ENCODE peak calls at places on chromosomes 2 and 18, in ten cellular contexts. One of them, this sample, is unnamed.

GRCh38 chr2:174120346-174120745 is 128.0 kb downstream of the OLA1 start:
- DNase-seq in non-pigmented ciliary epithelial cell: no peak
- DNase-seq in GM10248: no peak
- DNase-seq in pancreas: no peak
- DNase-seq in activated gamma-delta T cell treated with Interleukin-2 at 50 U/mL for 16 hours: no peak
- DNase-seq in iris pigment epithelial cell: peak
- DNase-seq in LHCN-M2: peak
- DNase-seq in memory B cell: no peak
- DNase-seq in activated CD8-positive, alpha-beta memory T cell treated with anti-CD3 and anti-CD28 coated beads, Interleukin-2, amount 50 U/mL, for 48 hours: no peak
- DNase-seq in HTR-8/SVneo: peak
- DNase-seq in this sample: no peak

GRCh38 chr18:39561136-39561535 is 1995.5 kb upstream of the CELF4 start:
- DNase-seq in pancreas: no peak
- DNase-seq in LHCN-M2: no peak
- DNase-seq in memory B cell: no peak
- DNase-seq in iris pigment epithelial cell: no peak
- DNase-seq in activated CD8-positive, alpha-beta memory T cell treated with anti-CD3 and anti-CD28 coated beads, Interleukin-2, amount 50 U/mL, for 48 hours: no peak
- DNase-seq in HTR-8/SVneo: no peak
- DNase-seq in non-pigmented ciliary epithelial cell: no peak
- DNase-seq in activated gamma-delta T cell treated with Interleukin-2 at 50 U/mL for 16 hours: no peak
- DNase-seq in GM10248: no peak
- DNase-seq in this sample: no peak

GRCh38 chr2:126971481-126972271 is 73.0 kb downstream of the TEX51 start:
- DNase-seq in LHCN-M2: peak
- DNase-seq in activated CD8-positive, alpha-beta memory T cell treated with anti-CD3 and anti-CD28 coated beads, Interleukin-2, amount 50 U/mL, for 48 hours: peak
- DNase-seq in HTR-8/SVneo: peak
- DNase-seq in non-pigmented ciliary epithelial cell: no peak
- DNase-seq in iris pigment epithelial cell: peak
- DNase-seq in GM10248: peak
- DNase-seq in pancreas: peak
- DNase-seq in activated gamma-delta T cell treated with Interleukin-2 at 50 U/mL for 16 hours: peak
- DNase-seq in memory B cell: peak
- DNase-seq in this sample: peak

GRCh38 chr18:44458777-44459176 is 221.9 kb upstream of the SETBP1 start:
- DNase-seq in memory B cell: no peak
- DNase-seq in activated gamma-delta T cell treated with Interleukin-2 at 50 U/mL for 16 hours: no peak
- DNase-seq in pancreas: no peak
- DNase-seq in activated CD8-positive, alpha-beta memory T cell treated with anti-CD3 and anti-CD28 coated beads, Interleukin-2, amount 50 U/mL, for 48 hours: no peak
- DNase-seq in HTR-8/SVneo: no peak
- DNase-seq in GM10248: no peak
- DNase-seq in LHCN-M2: peak
- DNase-seq in non-pigmented ciliary epithelial cell: peak
- DNase-seq in iris pigment epithelial cell: peak
- DNase-seq in this sample: no peak

GRCh38 chr2:37997629-37998028 is 72.5 kb downstream of the RMDN2 start:
- DNase-seq in GM10248: no peak
- DNase-seq in memory B cell: no peak
- DNase-seq in HTR-8/SVneo: no peak
- DNase-seq in iris pigment epithelial cell: peak
- DNase-seq in activated CD8-positive, alpha-beta memory T cell treated with anti-CD3 and anti-CD28 coated beads, Interleukin-2, amount 50 U/mL, for 48 hours: no peak
- DNase-seq in activated gamma-delta T cell treated with Interleukin-2 at 50 U/mL for 16 hours: no peak
- DNase-seq in LHCN-M2: no peak
- DNase-seq in pancreas: no peak
- DNase-seq in non-pigmented ciliary epithelial cell: no peak
- DNase-seq in this sample: no peak

GRCh38 chr2:239266779-239267410 is 133.9 kb downstream of the HDAC4 start:
- DNase-seq in GM10248: no peak
- DNase-seq in LHCN-M2: peak
- DNase-seq in activated gamma-delta T cell treated with Interleukin-2 at 50 U/mL for 16 hours: no peak
- DNase-seq in activated CD8-positive, alpha-beta memory T cell treated with anti-CD3 and anti-CD28 coated beads, Interleukin-2, amount 50 U/mL, for 48 hours: no peak
- DNase-seq in iris pigment epithelial cell: no peak
- DNase-seq in HTR-8/SVneo: no peak
- DNase-seq in non-pigmented ciliary epithelial cell: no peak
- DNase-seq in memory B cell: no peak
- DNase-seq in pancreas: peak
- DNase-seq in this sample: no peak

GRCh38 chr2:230473378-230473777 is 57.4 kb downstream of the SP100 start:
- DNase-seq in HTR-8/SVneo: no peak
- DNase-seq in activated gamma-delta T cell treated with Interleukin-2 at 50 U/mL for 16 hours: no peak
- DNase-seq in LHCN-M2: no peak
- DNase-seq in activated CD8-positive, alpha-beta memory T cell treated with anti-CD3 and anti-CD28 coated beads, Interleukin-2, amount 50 U/mL, for 48 hours: no peak
- DNase-seq in non-pigmented ciliary epithelial cell: no peak
- DNase-seq in GM10248: no peak
- DNase-seq in memory B cell: no peak
- DNase-seq in iris pigment epithelial cell: peak
- DNase-seq in pancreas: no peak
- DNase-seq in this sample: no peak

GRCh38 chr2:239196474-239197021 is 204.3 kb downstream of the HDAC4 start:
- DNase-seq in HTR-8/SVneo: no peak
- DNase-seq in pancreas: peak
- DNase-seq in LHCN-M2: no peak
- DNase-seq in iris pigment epithelial cell: no peak
- DNase-seq in memory B cell: no peak
- DNase-seq in non-pigmented ciliary epithelial cell: no peak
- DNase-seq in activated CD8-positive, alpha-beta memory T cell treated with anti-CD3 and anti-CD28 coated beads, Interleukin-2, amount 50 U/mL, for 48 hours: peak
- DNase-seq in activated gamma-delta T cell treated with Interleukin-2 at 50 U/mL for 16 hours: no peak
- DNase-seq in GM10248: no peak
- DNase-seq in this sample: peak

GRCh38 chr2:26033270-26033768 is 565 bp upstream of the RAB10 start:
- DNase-seq in activated gamma-delta T cell treated with Interleukin-2 at 50 U/mL for 16 hours: no peak
- DNase-seq in memory B cell: no peak
- DNase-seq in pancreas: no peak
- DNase-seq in HTR-8/SVneo: peak
- DNase-seq in iris pigment epithelial cell: peak
- DNase-seq in GM10248: peak
- DNase-seq in non-pigmented ciliary epithelial cell: no peak
- DNase-seq in LHCN-M2: peak
- DNase-seq in activated CD8-positive, alpha-beta memory T cell treated with anti-CD3 and anti-CD28 coated beads, Interleukin-2, amount 50 U/mL, for 48 hours: no peak
- DNase-seq in this sample: peak

GRCh38 chr2:119520696-119521436 is 3.4 kb downstream of the SCTR start:
- DNase-seq in LHCN-M2: no peak
- DNase-seq in activated CD8-positive, alpha-beta memory T cell treated with anti-CD3 and anti-CD28 coated beads, Interleukin-2, amount 50 U/mL, for 48 hours: no peak
- DNase-seq in GM10248: no peak
- DNase-seq in memory B cell: no peak
- DNase-seq in HTR-8/SVneo: no peak
- DNase-seq in activated gamma-delta T cell treated with Interleukin-2 at 50 U/mL for 16 hours: no peak
- DNase-seq in pancreas: no peak
- DNase-seq in iris pigment epithelial cell: no peak
- DNase-seq in non-pigmented ciliary epithelial cell: no peak
- DNase-seq in this sample: no peak

GRCh38 chr18:7457276-7457675 is 109.8 kb upstream of the PTPRM start:
- DNase-seq in non-pigmented ciliary epithelial cell: no peak
- DNase-seq in HTR-8/SVneo: no peak
- DNase-seq in memory B cell: no peak
- DNase-seq in LHCN-M2: no peak
- DNase-seq in activated CD8-positive, alpha-beta memory T cell treated with anti-CD3 and anti-CD28 coated beads, Interleukin-2, amount 50 U/mL, for 48 hours: no peak
- DNase-seq in iris pigment epithelial cell: no peak
- DNase-seq in activated gamma-delta T cell treated with Interleukin-2 at 50 U/mL for 16 hours: no peak
- DNase-seq in GM10248: no peak
- DNase-seq in pancreas: no peak
- DNase-seq in this sample: no peak

GRCh38 chr18:24063121-24063731 is 48.7 kb downstream of the TTC39C start:
- DNase-seq in memory B cell: no peak
- DNase-seq in activated CD8-positive, alpha-beta memory T cell treated with anti-CD3 and anti-CD28 coated beads, Interleukin-2, amount 50 U/mL, for 48 hours: no peak
- DNase-seq in iris pigment epithelial cell: peak
- DNase-seq in non-pigmented ciliary epithelial cell: peak
- DNase-seq in activated gamma-delta T cell treated with Interleukin-2 at 50 U/mL for 16 hours: no peak
- DNase-seq in GM10248: no peak
- DNase-seq in pancreas: no peak
- DNase-seq in LHCN-M2: peak
- DNase-seq in HTR-8/SVneo: peak
- DNase-seq in this sample: no peak

GRCh38 chr2:40844353-40845277 is 392.7 kb upstream of the SLC8A1 start:
- DNase-seq in non-pigmented ciliary epithelial cell: no peak
- DNase-seq in activated gamma-delta T cell treated with Interleukin-2 at 50 U/mL for 16 hours: no peak
- DNase-seq in LHCN-M2: no peak
- DNase-seq in GM10248: no peak
- DNase-seq in activated CD8-positive, alpha-beta memory T cell treated with anti-CD3 and anti-CD28 coated beads, Interleukin-2, amount 50 U/mL, for 48 hours: no peak
- DNase-seq in pancreas: no peak
- DNase-seq in iris pigment epithelial cell: no peak
- DNase-seq in HTR-8/SVneo: peak
- DNase-seq in memory B cell: no peak
- DNase-seq in this sample: no peak

GRCh38 chr2:63654959-63655358 is 66.2 kb downstream of the MDH1 start:
- DNase-seq in activated CD8-positive, alpha-beta memory T cell treated with anti-CD3 and anti-CD28 coated beads, Interleukin-2, amount 50 U/mL, for 48 hours: peak
- DNase-seq in iris pigment epithelial cell: peak
- DNase-seq in LHCN-M2: peak
- DNase-seq in HTR-8/SVneo: no peak
- DNase-seq in GM10248: peak
- DNase-seq in memory B cell: no peak
- DNase-seq in pancreas: no peak
- DNase-seq in non-pigmented ciliary epithelial cell: no peak
- DNase-seq in activated gamma-delta T cell treated with Interleukin-2 at 50 U/mL for 16 hours: no peak
- DNase-seq in this sample: no peak

GRCh38 chr2:112482309-112483046 is 522 bp downstream of the TTL start:
- DNase-seq in activated gamma-delta T cell treated with Interleukin-2 at 50 U/mL for 16 hours: peak
- DNase-seq in HTR-8/SVneo: peak
- DNase-seq in pancreas: peak
- DNase-seq in LHCN-M2: peak
- DNase-seq in memory B cell: peak
- DNase-seq in iris pigment epithelial cell: peak
- DNase-seq in non-pigmented ciliary epithelial cell: no peak
- DNase-seq in activated CD8-positive, alpha-beta memory T cell treated with anti-CD3 and anti-CD28 coated beads, Interleukin-2, amount 50 U/mL, for 48 hours: peak
- DNase-seq in GM10248: peak
- DNase-seq in this sample: peak

GRCh38 chr18:43271593-43272432 is 5.5 kb downstream of the SYT4 start:
- DNase-seq in memory B cell: peak
- DNase-seq in activated gamma-delta T cell treated with Interleukin-2 at 50 U/mL for 16 hours: no peak
- DNase-seq in pancreas: no peak
- DNase-seq in iris pigment epithelial cell: peak
- DNase-seq in non-pigmented ciliary epithelial cell: peak
- DNase-seq in GM10248: peak
- DNase-seq in LHCN-M2: peak
- DNase-seq in HTR-8/SVneo: no peak
- DNase-seq in activated CD8-positive, alpha-beta memory T cell treated with anti-CD3 and anti-CD28 coated beads, Interleukin-2, amount 50 U/mL, for 48 hours: no peak
- DNase-seq in this sample: no peak

GRCh38 chr2:218074031-218074430 is 5.0 kb downstream of the RUFY4 start:
- DNase-seq in LHCN-M2: no peak
- DNase-seq in iris pigment epithelial cell: peak
- DNase-seq in HTR-8/SVneo: peak
- DNase-seq in memory B cell: no peak
- DNase-seq in GM10248: peak
- DNase-seq in activated CD8-positive, alpha-beta memory T cell treated with anti-CD3 and anti-CD28 coated beads, Interleukin-2, amount 50 U/mL, for 48 hours: peak
- DNase-seq in activated gamma-delta T cell treated with Interleukin-2 at 50 U/mL for 16 hours: no peak
- DNase-seq in non-pigmented ciliary epithelial cell: no peak
- DNase-seq in pancreas: no peak
- DNase-seq in this sample: no peak

GRCh38 chr2:119156105-119156890 is 2.3 kb downstream of the C1QL2 start:
- DNase-seq in LHCN-M2: no peak
- DNase-seq in activated CD8-positive, alpha-beta memory T cell treated with anti-CD3 and anti-CD28 coated beads, Interleukin-2, amount 50 U/mL, for 48 hours: no peak
- DNase-seq in pancreas: no peak
- DNase-seq in HTR-8/SVneo: no peak
- DNase-seq in activated gamma-delta T cell treated with Interleukin-2 at 50 U/mL for 16 hours: no peak
- DNase-seq in memory B cell: no peak
- DNase-seq in GM10248: no peak
- DNase-seq in iris pigment epithelial cell: no peak
- DNase-seq in non-pigmented ciliary epithelial cell: no peak
- DNase-seq in this sample: no peak

GRCh38 chr2:10245021-10245420 is 57.7 kb upstream of the HPCAL1 start:
- DNase-seq in activated CD8-positive, alpha-beta memory T cell treated with anti-CD3 and anti-CD28 coated beads, Interleukin-2, amount 50 U/mL, for 48 hours: no peak
- DNase-seq in activated gamma-delta T cell treated with Interleukin-2 at 50 U/mL for 16 hours: no peak
- DNase-seq in pancreas: peak
- DNase-seq in memory B cell: no peak
- DNase-seq in GM10248: no peak
- DNase-seq in iris pigment epithelial cell: no peak
- DNase-seq in LHCN-M2: no peak
- DNase-seq in HTR-8/SVneo: no peak
- DNase-seq in non-pigmented ciliary epithelial cell: no peak
- DNase-seq in this sample: no peak

GRCh38 chr2:240128608-240129144 is 7.4 kb downstream of the COPS9 start:
- DNase-seq in HTR-8/SVneo: no peak
- DNase-seq in activated CD8-positive, alpha-beta memory T cell treated with anti-CD3 and anti-CD28 coated beads, Interleukin-2, amount 50 U/mL, for 48 hours: no peak
- DNase-seq in pancreas: peak
- DNase-seq in non-pigmented ciliary epithelial cell: no peak
- DNase-seq in LHCN-M2: no peak
- DNase-seq in iris pigment epithelial cell: no peak
- DNase-seq in memory B cell: no peak
- DNase-seq in GM10248: no peak
- DNase-seq in activated gamma-delta T cell treated with Interleukin-2 at 50 U/mL for 16 hours: no peak
- DNase-seq in this sample: no peak

This sample was measured in posterior cingulate gyrus.